ENCODE peak calls at places on chromosomes 6 and 20, in five cellular contexts. B is sigmoid colon, H is transverse colon, P is vagina, T is breast epithelium. D is an unnamed sample.
A peak's percentile ranks its signal among the peaks of the same experiment; 100 is the strongest.

GRCh38 chr6:52635049-52635577 is 35.8 kb upstream of the TMEM14A start:
- DNase-seq in B (no peak), H (no peak), P (no peak), T (no peak), D (no peak)

GRCh38 chr6:81750660-81751387 is 1.7 kb downstream of the TENT5A start:
- DNase-seq in B (no peak), H (no peak), P (no peak), T (no peak), D (no peak)

GRCh38 chr20:50381771-50382593 is 128.2 kb upstream of the PTPN1 start:
- DNase-seq in B (no peak), H (peak; percentile 46), P (no peak), T (no peak), D (no peak)

GRCh38 chr20:15288076-15288475 is 950.7 kb upstream of the FLRT3 start:
- DNase-seq in B (no peak), H (no peak), P (no peak), T (no peak), D (no peak)

GRCh38 chr20:22623211-22623610 is 38.8 kb upstream of the FOXA2 start:
- DNase-seq in B (no peak), H (no peak), P (no peak), T (no peak), D (no peak)

GRCh38 chr20:58102744-58103516 is 125.5 kb downstream of the ANKRD60 start:
- DNase-seq in B (no peak), H (no peak), P (no peak), T (no peak), D (no peak)

GRCh38 chr6:36839819-36840379 is 655 bp upstream of the CPNE5 start:
- DNase-seq in B (no peak), H (no peak), P (no peak), T (no peak), D (peak; percentile 76)

GRCh38 chr6:26307830-26308229 is 57.2 kb upstream of the BTN3A2 start:
- DNase-seq in B (no peak), H (no peak), P (no peak), T (no peak), D (no peak)

GRCh38 chr20:63577317-63577894 is 3.4 kb upstream of the HELZ2 start:
- DNase-seq in B (peak; percentile 87), H (peak; percentile 64), P (no peak), T (peak; percentile 52), D (no peak)

GRCh38 chr6:157452096-157452495 is 71.1 kb downstream of the ZDHHC14 start:
- DNase-seq in B (no peak), H (no peak), P (no peak), T (no peak), D (no peak)

GRCh38 chr6:157453131-157453530 is 72.1 kb downstream of the ZDHHC14 start:
- DNase-seq in B (no peak), H (no peak), P (no peak), T (no peak), D (no peak)

GRCh38 chr6:157445277-157445676 is 64.3 kb downstream of the ZDHHC14 start:
- DNase-seq in B (no peak), H (no peak), P (no peak), T (no peak), D (no peak)

GRCh38 chr6:157447735-157448134 is 66.7 kb downstream of the ZDHHC14 start:
- DNase-seq in B (no peak), H (no peak), P (no peak), T (no peak), D (no peak)

GRCh38 chr6:157449610-157450009 is 68.6 kb downstream of the ZDHHC14 start:
- DNase-seq in B (no peak), H (no peak), P (no peak), T (no peak), D (no peak)
- TF ChIP-seq POLR2A in B (no peak), H (no peak), P (no peak), T (no peak), D (no peak)

GRCh38 chr6:132544826-132545225 is 6.7 kb downstream of the TAAR9 start:
- DNase-seq in B (no peak), H (no peak), P (no peak), T (no peak), D (no peak)
- TF ChIP-seq CTCF in B (no peak), H (no peak), P (no peak), T (no peak), D (no peak)

GRCh38 chr6:47476794-47477496 is 644 bp upstream of the CD2AP start:
- DNase-seq in B (no peak), H (no peak), P (no peak), T (no peak), D (no peak)
- TF ChIP-seq POLR2AphosphoS5 in B (no peak), H (no peak), P (no peak), T (no peak), D (no peak)

GRCh38 chr6:156720739-156721714 is 56.2 kb upstream of the ARID1B start:
- DNase-seq in B (no peak), H (peak; percentile 52), P (no peak), T (peak; percentile 68), D (no peak)

GRCh38 chr6:156717542-156717941 is 59.6 kb upstream of the ARID1B start:
- DNase-seq in B (no peak), H (no peak), P (no peak), T (no peak), D (no peak)

GRCh38 chr6:156718647-156719394 is 58.4 kb upstream of the ARID1B start:
- DNase-seq in B (peak; percentile 68), H (peak; percentile 14), P (no peak), T (no peak), D (no peak)

GRCh38 chr6:156719395-156719719 is 57.8 kb upstream of the ARID1B start:
- DNase-seq in B (no peak), H (peak; percentile 46), P (no peak), T (no peak), D (no peak)

DNA sequence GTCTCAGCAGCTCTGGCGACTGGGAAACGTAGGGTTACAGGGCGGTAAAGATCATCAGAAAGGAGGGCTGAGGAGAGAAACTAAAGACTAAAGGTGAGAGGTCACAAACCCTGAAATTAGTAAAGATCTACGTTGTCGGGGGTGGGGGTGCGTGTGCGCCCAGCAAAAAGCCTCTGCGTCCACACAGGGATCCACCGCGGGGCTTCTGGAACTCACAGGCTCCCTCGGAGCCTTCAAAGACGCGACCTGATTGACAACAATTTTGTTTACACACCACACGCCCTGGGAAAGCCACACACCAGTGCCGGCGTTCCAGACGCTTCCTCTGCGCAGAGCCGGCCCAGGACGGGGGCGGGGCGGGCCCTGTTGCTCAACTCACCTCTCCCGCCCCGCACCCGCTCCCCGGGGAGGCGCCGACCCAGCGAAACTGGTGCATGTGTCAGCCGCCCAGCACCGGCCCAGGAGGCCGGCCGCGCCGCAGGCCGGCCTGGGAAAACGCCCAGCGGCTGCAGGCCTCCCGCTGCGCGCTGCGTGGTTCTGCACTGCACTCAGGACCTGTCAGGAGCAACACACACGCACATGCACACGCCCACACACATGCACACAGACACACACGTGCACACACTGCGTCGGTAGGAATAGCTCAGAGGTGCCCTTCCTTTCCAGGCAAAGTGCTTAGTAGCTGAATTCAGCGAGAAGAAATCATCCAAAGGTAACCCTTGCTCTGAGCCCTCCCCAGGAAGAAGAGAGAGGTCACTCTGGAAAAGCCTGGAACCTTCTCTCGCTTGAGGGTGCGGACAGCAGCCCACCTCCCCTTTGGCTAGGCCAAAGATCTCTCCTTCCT is 57.2 kb upstream of the ARID1B start:
- DNase-seq in B (peak; percentile 98), H (peak; percentile 98), P (no peak), T (peak; percentile 92), D (peak; percentile 97)
- TF ChIP-seq POLR2A in B (peak; percentile 33), H (peak; percentile 63), P (peak; percentile 7), T (no peak), D (peak; percentile 27)

GRCh38 chr6:10028202-10028601 is 386.7 kb downstream of the TFAP2A start:
- DNase-seq in B (no peak), H (no peak), P (no peak), T (no peak), D (no peak)

GRCh38 chr6:10033223-10033829 is 381.5 kb downstream of the TFAP2A start:
- DNase-seq in B (no peak), H (no peak), P (no peak), T (no peak), D (no peak)

DNA sequence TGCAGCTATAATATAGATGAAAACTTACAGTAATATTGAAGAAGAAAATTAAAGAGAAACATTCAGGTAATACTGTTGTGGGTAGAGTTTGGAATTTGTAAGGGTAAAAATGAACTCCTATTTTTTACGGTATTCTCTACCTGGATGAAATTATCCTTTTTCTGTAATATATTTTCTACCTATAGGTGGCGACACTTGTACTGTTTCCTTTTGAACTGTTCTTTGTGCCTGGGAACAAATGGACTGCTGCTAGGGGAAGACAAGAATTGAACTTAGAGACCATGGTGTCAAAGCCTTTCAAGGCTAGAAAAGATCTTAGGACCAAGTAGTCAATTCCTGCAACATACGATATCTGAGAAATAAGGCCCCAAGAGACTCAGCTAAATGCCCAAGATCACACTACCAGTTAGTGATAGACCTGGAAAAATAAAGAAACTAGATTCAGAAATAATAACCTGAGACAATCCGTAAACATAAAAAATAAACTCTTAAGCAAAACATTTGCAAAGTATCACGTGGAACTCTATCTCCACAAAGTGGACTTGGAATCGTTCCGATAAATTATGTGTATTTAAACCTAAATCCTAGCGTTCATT is 383.8 kb downstream of the TFAP2A start:
- DNase-seq in B (no peak), H (no peak), P (no peak), T (no peak), D (no peak)
- TF ChIP-seq CTCF in B (peak; percentile 48), H (no peak), P (no peak), T (peak; percentile 32), D (no peak)

GRCh38 chr6:43522547-43523263 is 5.8 kb downstream of the POLR1C start:
- DNase-seq in B (no peak), H (no peak), P (no peak), T (no peak), D (no peak)
- TF ChIP-seq POLR2AphosphoS5 in B (no peak), H (no peak), P (no peak), T (no peak), D (no peak)

DNA sequence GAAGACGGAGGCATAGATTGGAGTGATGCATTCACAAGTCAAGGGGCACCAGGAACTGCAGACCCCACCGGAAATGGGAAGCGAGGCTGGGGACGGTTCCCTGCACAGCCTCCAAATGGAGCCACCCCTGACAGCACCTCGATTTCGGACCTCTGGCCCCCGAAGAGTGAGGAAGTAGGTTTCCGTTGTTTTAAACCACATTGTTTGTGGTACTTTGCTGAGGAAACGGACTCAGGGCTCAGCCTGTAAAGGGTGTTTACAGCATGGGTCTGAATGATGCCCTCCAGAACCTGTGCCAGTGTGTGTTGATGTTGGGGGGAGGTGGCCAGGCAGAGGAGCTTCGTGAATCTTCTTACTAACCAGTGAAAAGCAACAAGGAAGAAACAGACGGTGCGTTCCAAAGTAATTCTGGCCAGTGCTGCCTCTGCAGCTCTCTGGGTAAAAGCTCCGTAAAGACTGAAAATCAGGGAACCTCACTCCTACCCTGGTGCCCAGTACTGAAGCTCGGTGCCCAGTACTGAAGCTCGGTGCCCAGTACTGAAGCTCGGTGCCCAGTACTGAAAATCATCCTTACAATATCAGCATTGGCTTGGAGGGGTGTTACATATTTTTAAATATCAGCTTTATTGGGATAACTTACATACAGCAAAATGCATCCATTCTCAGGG is 30.1 kb upstream of the CCR6 start:
- DNase-seq in B (no peak), H (no peak), P (peak; percentile 52), T (no peak), D (peak; percentile 79)
- TF ChIP-seq POLR2A in B (no peak), H (no peak), P (no peak), T (no peak), D (no peak)